ENCODE peak calls at places on chromosome 5, in four cellular contexts. One of them, this sample, is unnamed.

GRCh38 chr5:175443514-175444059 is 395 bp downstream of the DRD1 start:
- DNase-seq in amniotic stem cell: no peak
- DNase-seq in stimulated activated CD4-positive, alpha-beta T cell treated with anti-CD3 and anti-CD28 coated beads, Interleukin-2, amount 100 ng/mL, for 24 hours: no peak
- DNase-seq in RPMI7951: no peak
- DNase-seq in this sample: no peak

GRCh38 chr5:38831117-38831516 is 14.7 kb upstream of the OSMR start:
- DNase-seq in amniotic stem cell: no peak
- DNase-seq in stimulated activated CD4-positive, alpha-beta T cell treated with anti-CD3 and anti-CD28 coated beads, Interleukin-2, amount 100 ng/mL, for 24 hours: no peak
- DNase-seq in RPMI7951: peak
- DNase-seq in this sample: no peak

GRCh38 chr5:151327585-151327984 is 19.8 kb downstream of the SLC36A2 start:
- DNase-seq in amniotic stem cell: no peak
- DNase-seq in stimulated activated CD4-positive, alpha-beta T cell treated with anti-CD3 and anti-CD28 coated beads, Interleukin-2, amount 100 ng/mL, for 24 hours: no peak
- DNase-seq in RPMI7951: no peak
- DNase-seq in this sample: no peak

GRCh38 chr5:36373527-36374086 is 71.9 kb upstream of the RANBP3L start:
- DNase-seq in amniotic stem cell: no peak
- DNase-seq in stimulated activated CD4-positive, alpha-beta T cell treated with anti-CD3 and anti-CD28 coated beads, Interleukin-2, amount 100 ng/mL, for 24 hours: no peak
- DNase-seq in RPMI7951: peak
- DNase-seq in this sample: peak

GRCh38 chr5:10521466-10522223 is 42.2 kb upstream of the ANKRD33B start:
- DNase-seq in amniotic stem cell: no peak
- DNase-seq in stimulated activated CD4-positive, alpha-beta T cell treated with anti-CD3 and anti-CD28 coated beads, Interleukin-2, amount 100 ng/mL, for 24 hours: no peak
- DNase-seq in RPMI7951: no peak
- DNase-seq in this sample: no peak

GRCh38 chr5:58787982-58788381 is 205.1 kb downstream of the RAB3C start:
- DNase-seq in amniotic stem cell: no peak
- DNase-seq in stimulated activated CD4-positive, alpha-beta T cell treated with anti-CD3 and anti-CD28 coated beads, Interleukin-2, amount 100 ng/mL, for 24 hours: no peak
- DNase-seq in RPMI7951: no peak
- DNase-seq in this sample: no peak

GRCh38 chr5:158174918-158175663 is 316.1 kb upstream of the CLINT1 start:
- DNase-seq in amniotic stem cell: peak
- DNase-seq in stimulated activated CD4-positive, alpha-beta T cell treated with anti-CD3 and anti-CD28 coated beads, Interleukin-2, amount 100 ng/mL, for 24 hours: peak
- DNase-seq in RPMI7951: peak
- DNase-seq in this sample: peak

GRCh38 chr5:1380011-1380817 is 35.3 kb upstream of the CLPTM1L start:
- DNase-seq in amniotic stem cell: no peak
- DNase-seq in stimulated activated CD4-positive, alpha-beta T cell treated with anti-CD3 and anti-CD28 coated beads, Interleukin-2, amount 100 ng/mL, for 24 hours: peak
- DNase-seq in RPMI7951: no peak
- DNase-seq in this sample: no peak

GRCh38 chr5:180908998-180909731 is 10.2 kb downstream of the BTNL8 start:
- DNase-seq in amniotic stem cell: no peak
- DNase-seq in stimulated activated CD4-positive, alpha-beta T cell treated with anti-CD3 and anti-CD28 coated beads, Interleukin-2, amount 100 ng/mL, for 24 hours: no peak
- DNase-seq in RPMI7951: no peak
- DNase-seq in this sample: no peak

GRCh38 chr5:137345396-137345795 is 153.7 kb downstream of the SPOCK1 start:
- DNase-seq in amniotic stem cell: no peak
- DNase-seq in stimulated activated CD4-positive, alpha-beta T cell treated with anti-CD3 and anti-CD28 coated beads, Interleukin-2, amount 100 ng/mL, for 24 hours: no peak
- DNase-seq in RPMI7951: no peak
- DNase-seq in this sample: no peak

GRCh38 chr5:98836175-98836574 is 62.7 kb downstream of the RGMB start:
- DNase-seq in amniotic stem cell: no peak
- DNase-seq in stimulated activated CD4-positive, alpha-beta T cell treated with anti-CD3 and anti-CD28 coated beads, Interleukin-2, amount 100 ng/mL, for 24 hours: no peak
- DNase-seq in RPMI7951: no peak
- DNase-seq in this sample: no peak

GRCh38 chr5:86981898-86982297 is 285.8 kb upstream of the RASA1 start:
- DNase-seq in amniotic stem cell: no peak
- DNase-seq in stimulated activated CD4-positive, alpha-beta T cell treated with anti-CD3 and anti-CD28 coated beads, Interleukin-2, amount 100 ng/mL, for 24 hours: no peak
- DNase-seq in RPMI7951: no peak
- DNase-seq in this sample: no peak

GRCh38 chr5:126139773-126140172 is 283.4 kb upstream of the GRAMD2B start:
- DNase-seq in amniotic stem cell: peak
- DNase-seq in stimulated activated CD4-positive, alpha-beta T cell treated with anti-CD3 and anti-CD28 coated beads, Interleukin-2, amount 100 ng/mL, for 24 hours: no peak
- DNase-seq in RPMI7951: peak
- DNase-seq in this sample: no peak

GRCh38 chr5:1444361-1445189 is 665 bp downstream of the SLC6A3 start:
- DNase-seq in amniotic stem cell: no peak
- DNase-seq in stimulated activated CD4-positive, alpha-beta T cell treated with anti-CD3 and anti-CD28 coated beads, Interleukin-2, amount 100 ng/mL, for 24 hours: no peak
- DNase-seq in RPMI7951: no peak
- DNase-seq in this sample: no peak

GRCh38 chr5:59126665-59127354 is 543.9 kb downstream of the RAB3C start:
- DNase-seq in amniotic stem cell: no peak
- DNase-seq in stimulated activated CD4-positive, alpha-beta T cell treated with anti-CD3 and anti-CD28 coated beads, Interleukin-2, amount 100 ng/mL, for 24 hours: no peak
- DNase-seq in RPMI7951: peak
- DNase-seq in this sample: peak

GRCh38 chr5:126269511-126269910 is 153.7 kb upstream of the GRAMD2B start:
- DNase-seq in amniotic stem cell: no peak
- DNase-seq in stimulated activated CD4-positive, alpha-beta T cell treated with anti-CD3 and anti-CD28 coated beads, Interleukin-2, amount 100 ng/mL, for 24 hours: no peak
- DNase-seq in RPMI7951: no peak
- DNase-seq in this sample: no peak

GRCh38 chr5:3310551-3311340 is 284.9 kb upstream of the IRX1 start:
- DNase-seq in amniotic stem cell: no peak
- DNase-seq in stimulated activated CD4-positive, alpha-beta T cell treated with anti-CD3 and anti-CD28 coated beads, Interleukin-2, amount 100 ng/mL, for 24 hours: no peak
- DNase-seq in RPMI7951: peak
- DNase-seq in this sample: peak

GRCh38 chr5:169706758-169707450 is 69.8 kb downstream of the DOCK2 start:
- DNase-seq in amniotic stem cell: peak
- DNase-seq in stimulated activated CD4-positive, alpha-beta T cell treated with anti-CD3 and anti-CD28 coated beads, Interleukin-2, amount 100 ng/mL, for 24 hours: no peak
- DNase-seq in RPMI7951: peak
- DNase-seq in this sample: no peak

GRCh38 chr5:41736641-41737040 is 133.6 kb downstream of the OXCT1 start:
- DNase-seq in amniotic stem cell: no peak
- DNase-seq in stimulated activated CD4-positive, alpha-beta T cell treated with anti-CD3 and anti-CD28 coated beads, Interleukin-2, amount 100 ng/mL, for 24 hours: no peak
- DNase-seq in RPMI7951: no peak
- DNase-seq in this sample: no peak

GRCh38 chr5:115295775-115296129 is 702 bp downstream of the CCDC112 start:
- DNase-seq in amniotic stem cell: no peak
- DNase-seq in stimulated activated CD4-positive, alpha-beta T cell treated with anti-CD3 and anti-CD28 coated beads, Interleukin-2, amount 100 ng/mL, for 24 hours: no peak
- DNase-seq in RPMI7951: no peak
- DNase-seq in this sample: no peak

GRCh38 chr5:123875444-123876264 is 363.7 kb downstream of the CSNK1G3 start:
- DNase-seq in amniotic stem cell: no peak
- DNase-seq in stimulated activated CD4-positive, alpha-beta T cell treated with anti-CD3 and anti-CD28 coated beads, Interleukin-2, amount 100 ng/mL, for 24 hours: no peak
- DNase-seq in RPMI7951: peak
- DNase-seq in this sample: no peak

GRCh38 chr5:107367480-107367879 is 303.3 kb downstream of the EFNA5 start:
- DNase-seq in amniotic stem cell: no peak
- DNase-seq in stimulated activated CD4-positive, alpha-beta T cell treated with anti-CD3 and anti-CD28 coated beads, Interleukin-2, amount 100 ng/mL, for 24 hours: no peak
- DNase-seq in RPMI7951: no peak
- DNase-seq in this sample: no peak

GRCh38 chr5:118545050-118545449 is 443.3 kb downstream of the DTWD2 start:
- DNase-seq in amniotic stem cell: no peak
- DNase-seq in stimulated activated CD4-positive, alpha-beta T cell treated with anti-CD3 and anti-CD28 coated beads, Interleukin-2, amount 100 ng/mL, for 24 hours: no peak
- DNase-seq in RPMI7951: no peak
- DNase-seq in this sample: no peak

GRCh38 chr5:176739461-176740051 is 70.8 kb upstream of the UNC5A start:
- DNase-seq in amniotic stem cell: no peak
- DNase-seq in stimulated activated CD4-positive, alpha-beta T cell treated with anti-CD3 and anti-CD28 coated beads, Interleukin-2, amount 100 ng/mL, for 24 hours: peak
- DNase-seq in RPMI7951: no peak
- DNase-seq in this sample: no peak

GRCh38 chr5:138824516-138824915 is 50.6 kb downstream of the LRRTM2 start:
- DNase-seq in amniotic stem cell: no peak
- DNase-seq in stimulated activated CD4-positive, alpha-beta T cell treated with anti-CD3 and anti-CD28 coated beads, Interleukin-2, amount 100 ng/mL, for 24 hours: no peak
- DNase-seq in RPMI7951: no peak
- DNase-seq in this sample: no peak

GRCh38 chr5:31630931-31631330 is 8.0 kb upstream of the PDZD2 start:
- DNase-seq in amniotic stem cell: no peak
- DNase-seq in stimulated activated CD4-positive, alpha-beta T cell treated with anti-CD3 and anti-CD28 coated beads, Interleukin-2, amount 100 ng/mL, for 24 hours: no peak
- DNase-seq in RPMI7951: no peak
- DNase-seq in this sample: no peak

GRCh38 chr5:73444499-73445432 is 3.8 kb downstream of the FOXD1 start:
- DNase-seq in amniotic stem cell: no peak
- DNase-seq in stimulated activated CD4-positive, alpha-beta T cell treated with anti-CD3 and anti-CD28 coated beads, Interleukin-2, amount 100 ng/mL, for 24 hours: no peak
- DNase-seq in RPMI7951: no peak
- DNase-seq in this sample: no peak

GRCh38 chr5:11164456-11165286 is 403.6 kb upstream of the DAP start:
- DNase-seq in amniotic stem cell: no peak
- DNase-seq in stimulated activated CD4-positive, alpha-beta T cell treated with anti-CD3 and anti-CD28 coated beads, Interleukin-2, amount 100 ng/mL, for 24 hours: no peak
- DNase-seq in RPMI7951: no peak
- DNase-seq in this sample: no peak

GRCh38 chr5:152631217-152631616 is 226.1 kb upstream of the NMUR2 start:
- DNase-seq in amniotic stem cell: no peak
- DNase-seq in stimulated activated CD4-positive, alpha-beta T cell treated with anti-CD3 and anti-CD28 coated beads, Interleukin-2, amount 100 ng/mL, for 24 hours: no peak
- DNase-seq in RPMI7951: no peak
- DNase-seq in this sample: no peak

GRCh38 chr5:174549254-174549653 is 175.1 kb upstream of the MSX2 start:
- DNase-seq in amniotic stem cell: no peak
- DNase-seq in stimulated activated CD4-positive, alpha-beta T cell treated with anti-CD3 and anti-CD28 coated beads, Interleukin-2, amount 100 ng/mL, for 24 hours: no peak
- DNase-seq in RPMI7951: peak
- DNase-seq in this sample: no peak

This sample was measured in PC-9.